ENCODE peak calls at places on chromosomes 3 and 15, in four cellular contexts. G is foreskin fibroblast, R is HFF-Myc, C is left lung. L is an unnamed sample.
A peak's percentile ranks its signal among the peaks of the same experiment; 100 is the strongest.

GRCh38 chr3:181487236-181487978 is 224.3 kb upstream of the SOX2 start:
- DNase-seq in C (no peak), G (no peak), R (no peak), L (no peak)

GRCh38 chr3:192494176-192494575 is 233.2 kb downstream of the FGF12 start:
- DNase-seq in C (no peak), R (no peak), G (no peak), L (no peak)

GRCh38 chr15:40471778-40472130 is 970 bp downstream of the CHST14 start:
- DNase-seq in C (no peak), G (no peak), R (no peak), L (no peak)

GRCh38 chr3:14366233-14366632 is 36.2 kb upstream of the SLC6A6 start:
- DNase-seq in R (no peak), C (no peak), G (no peak), L (no peak)

GRCh38 chr3:196499061-196499460 is 4.5 kb downstream of the RNF168 start:
- DNase-seq in C (no peak), G (peak; percentile 16), R (no peak), L (no peak)

GRCh38 chr15:90002428-90002844 is 1.3 kb downstream of the ZNF710 start:
- DNase-seq in R (no peak), C (peak; percentile 88), G (peak; percentile 56), L (no peak)

GRCh38 chr3:18239674-18240073 is 185.5 kb downstream of the SATB1 start:
- DNase-seq in R (no peak), G (no peak), C (no peak), L (no peak)

GRCh38 chr15:71411538-71412482 is 296.5 kb downstream of the THSD4 start:
- DNase-seq in G (peak; percentile 44), R (no peak), C (no peak), L (peak; percentile 58)

GRCh38 chr15:51721199-51721960 is 16.1 kb downstream of the LYSMD2 start:
- DNase-seq in G (no peak), R (no peak), C (no peak), L (no peak)

GRCh38 chr15:93973287-93973686 is 258.1 kb upstream of the MCTP2 start:
- DNase-seq in G (no peak), C (no peak), R (no peak), L (no peak)

GRCh38 chr15:44883219-44883900 is 73.1 kb upstream of the TERB2 start:
- DNase-seq in G (no peak), C (no peak), R (no peak), L (no peak)

GRCh38 chr15:99084965-99085364 is 19.9 kb upstream of the SYNM start:
- DNase-seq in G (no peak), R (no peak), C (no peak), L (no peak)

GRCh38 chr15:31437686-31438085 is 111.1 kb downstream of the KLF13 start:
- DNase-seq in C (no peak), R (no peak), G (no peak), L (no peak)

GRCh38 chr3:43328653-43329052 is 42.3 kb downstream of the SNRK start:
- DNase-seq in G (no peak), C (no peak), R (no peak), L (no peak)

GRCh38 chr3:5444253-5444652 is 256.7 kb downstream of the EDEM1 start:
- DNase-seq in R (no peak), G (no peak), C (no peak), L (no peak)

GRCh38 chr3:195195321-195196209 is 75.4 kb downstream of the XXYLT1 start:
- DNase-seq in C (no peak), G (no peak), R (no peak), L (no peak)

GRCh38 chr3:14459787-14460186 is 57.4 kb downstream of the SLC6A6 start:
- DNase-seq in C (no peak), R (no peak), G (no peak), L (no peak)

GRCh38 chr3:103440539-103441113 is 1005.8 kb downstream of the ZPLD1 start:
- DNase-seq in C (no peak), R (no peak), G (no peak), L (peak; percentile 1)

GRCh38 chr3:147298511-147298982 is 107.8 kb downstream of the ZIC4 start:
- DNase-seq in C (no peak), G (peak; percentile 95), R (peak; percentile 96), L (peak; percentile 38)

GRCh38 chr15:56241374-56242085 is 2.1 kb downstream of the RFX7 start:
- DNase-seq in C (no peak), G (no peak), R (no peak), L (no peak)

GRCh38 chr15:52186651-52187486 is 4.3 kb downstream of the GNB5 start:
- DNase-seq in G (no peak), C (no peak), R (no peak), L (no peak)

GRCh38 chr3:162337630-162338029 is 841.0 kb downstream of the OTOL1 start:
- DNase-seq in C (no peak), R (no peak), G (no peak), L (no peak)

GRCh38 chr15:31930967-31931366 is 99.3 kb upstream of the CHRNA7 start:
- DNase-seq in R (no peak), C (no peak), G (no peak), L (no peak)

GRCh38 chr3:190382082-190382481 is 5.9 kb upstream of the CLDN16 start:
- DNase-seq in G (peak; percentile 78), C (no peak), R (no peak), L (peak; percentile 98)

GRCh38 chr3:31263897-31264296 is 268.8 kb upstream of the STT3B start:
- DNase-seq in R (no peak), G (no peak), C (no peak), L (no peak)
- H3K4me3 ChIP-seq in R (no peak overlapping the region), G (no peak overlapping the region), C (no peak overlapping the region), L (no peak overlapping the region)

DNA sequence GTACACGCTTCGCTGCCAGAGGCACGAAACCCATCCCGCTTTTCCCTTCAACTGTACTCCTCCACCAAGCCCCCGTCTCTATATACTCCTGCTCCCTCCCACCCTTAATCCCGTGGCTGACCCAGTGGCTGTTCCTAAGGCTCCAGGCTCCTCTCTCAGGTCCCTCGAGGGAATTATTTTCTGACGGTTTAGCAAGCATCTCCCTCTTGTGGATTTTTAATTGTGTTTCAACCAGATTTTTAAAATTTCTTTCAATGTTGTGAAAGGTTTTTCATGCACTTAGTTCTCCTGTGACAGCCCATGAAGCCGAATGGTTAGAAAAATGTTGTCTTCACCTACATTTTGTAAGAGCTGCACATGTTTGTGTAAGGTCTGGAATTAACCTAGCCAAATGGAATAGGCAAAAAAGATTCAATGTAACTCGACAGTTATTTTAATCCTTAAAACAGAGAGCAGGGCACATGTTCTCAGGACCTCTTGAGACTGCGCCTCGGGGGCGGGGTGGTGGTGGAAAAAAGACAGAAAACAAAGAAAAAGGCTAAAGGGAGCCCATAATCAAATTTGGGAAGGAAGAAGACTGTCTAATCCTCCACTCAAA is 569 bp upstream of the CSNK1G1 start:
- DNase-seq in G (peak; percentile 71), R (peak; percentile 70), C (no peak), L (peak; percentile 83)
- TF ChIP-seq CTCF in G (peak; percentile 35), R (no peak), C (no peak), L (peak; percentile 61)

GRCh38 chr3:10566451-10566850 is 61.1 kb upstream of the ATP2B2 start:
- DNase-seq in R (no peak), G (no peak), C (no peak), L (no peak)

GRCh38 chr3:10565814-10566213 is 60.4 kb upstream of the ATP2B2 start:
- DNase-seq in R (no peak), C (no peak), G (no peak), L (no peak)

GRCh38 chr3:10574101-10574615 is 68.8 kb upstream of the ATP2B2 start:
- DNase-seq in C (no peak), G (no peak), R (no peak), L (no peak)

GRCh38 chr3:10568549-10568948 is 63.2 kb upstream of the ATP2B2 start:
- DNase-seq in R (no peak), G (no peak), C (no peak), L (no peak)

DNA sequence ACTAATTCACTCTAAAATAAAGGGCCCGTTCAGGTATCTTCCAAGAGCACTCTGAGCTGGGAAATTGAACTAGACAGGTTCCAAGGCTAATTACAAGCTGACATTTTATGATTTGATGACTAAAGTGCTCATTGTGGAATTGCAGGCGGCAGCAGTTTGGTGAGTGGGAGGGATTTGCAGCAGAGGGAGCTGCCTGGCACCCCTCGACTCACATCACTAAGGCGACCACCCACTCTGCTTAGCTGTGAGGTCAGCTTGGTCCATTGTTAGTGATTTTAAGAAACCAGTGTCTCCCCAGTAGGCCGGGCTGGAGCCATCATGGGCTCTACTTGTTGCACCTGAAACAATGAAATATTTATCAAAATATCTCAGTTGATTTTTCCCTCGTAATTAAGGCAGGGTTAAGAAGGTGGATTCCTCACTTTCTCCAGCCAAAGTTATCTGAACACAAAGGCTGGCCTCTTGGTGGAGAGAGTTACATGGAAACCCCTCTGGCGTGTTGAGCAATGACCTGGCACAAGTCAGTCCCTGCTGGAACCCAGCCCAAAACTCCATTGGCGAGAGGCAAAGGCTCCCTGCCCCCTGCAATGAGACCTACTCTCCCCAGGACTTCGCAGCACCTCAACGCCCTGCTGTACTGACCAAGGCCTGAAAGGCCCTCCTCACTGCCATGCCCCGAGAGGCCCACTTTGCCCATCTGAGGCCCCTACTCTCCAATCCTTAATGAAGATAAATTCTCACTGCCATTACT is 65.0 kb upstream of the ATP2B2 start:
- DNase-seq in G (no peak), C (no peak), R (no peak), L (no peak)
- H3K4me3 ChIP-seq in G (no peak overlapping the region), C (no peak overlapping the region), R (no peak overlapping the region), L (no peak overlapping the region)

GRCh38 chr15:63379492-63380150 is 2.0 kb downstream of the CA12 start:
- DNase-seq in G (peak; percentile 22), R (no peak), C (no peak), L (no peak)

GRCh38 chr15:63380828-63381282 is 791 bp downstream of the CA12 start:
- DNase-seq in R (no peak), G (no peak), C (no peak), L (no peak)

GRCh38 chr15:63378946-63379345 is 2.7 kb downstream of the CA12 start:
- DNase-seq in C (no peak), R (no peak), G (no peak), L (no peak)

GRCh38 chr15:63381301-63382192 is at the start of gene CA12:
- DNase-seq in R (no peak), G (peak; percentile 62), C (peak; percentile 87), L (no peak)

GRCh38 chr15:63380151-63380827 is 1.4 kb downstream of the CA12 start:
- DNase-seq in C (no peak), G (no peak), R (no peak), L (no peak)
- TF ChIP-seq CTCF in C (no peak), G (no peak), R (no peak), L (no peak)

GRCh38 chr15:49424954-49425353 is 1.9 kb downstream of the FGF7 start:
- DNase-seq in G (no peak), C (no peak), R (no peak), L (no peak)
- H3K4me3 ChIP-seq in G (peak overlapping the region; percentile 76), C (peak overlapping the region; percentile 10), R (no peak overlapping the region), L (no peak overlapping the region)

DNA sequence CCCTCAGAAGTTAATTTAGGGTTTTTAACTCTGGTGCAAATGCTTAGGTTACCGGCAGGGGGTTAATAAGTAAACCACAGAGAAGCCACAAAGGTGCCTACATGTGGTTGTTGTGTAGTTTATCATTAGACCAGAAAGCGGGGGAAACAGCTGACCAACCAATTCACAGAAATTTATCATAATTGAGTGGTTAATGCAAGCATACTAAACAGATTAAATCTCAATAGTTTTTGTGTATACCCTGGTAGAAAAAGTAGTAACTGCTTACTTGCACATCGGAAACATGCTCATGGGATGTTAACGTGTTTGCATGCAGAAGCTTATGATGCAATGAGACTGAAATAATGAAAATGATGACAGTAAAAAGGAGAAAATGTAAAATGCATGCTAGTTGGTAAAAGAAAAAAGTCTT is 316.0 kb downstream of the PTPRG start:
- DNase-seq in G (no peak), R (no peak), C (no peak), L (peak; percentile 46)
- TF ChIP-seq CTCF in G (no peak), R (peak; percentile 15), C (no peak), L (peak; percentile 45)

GRCh38 chr15:63340353-63340752 is 41.3 kb downstream of the CA12 start:
- DNase-seq in G (no peak), R (no peak), C (no peak), L (no peak)
- H3K4me3 ChIP-seq in G (no peak overlapping the region), R (no peak overlapping the region), C (no peak overlapping the region), L (no peak overlapping the region)

L was measured in epithelial cell of proximal tubule.